ENCODE peak calls at places on chromosome 20, in six cellular contexts. N is GM12892, L is suprapubic skin, A is HepG2, B is NB4, V is esophagus muscularis mucosa. Z is an unnamed sample.

GRCh38 chr20:25669826-25670422 is 26.7 kb downstream of the ZNF337 start:
- DNase-seq in N (no peak), L (no peak), A (peak), B (peak), V (peak), Z (no peak)

GRCh38 chr20:64077876-64078551 is 1.3 kb downstream of the RGS19 start:
- DNase-seq in N (no peak), L (no peak), A (no peak), B (peak), V (no peak), Z (no peak)

GRCh38 chr20:38173237-38174156 is 8.4 kb upstream of the TGM2 start:
- DNase-seq in N (no peak), L (no peak), A (peak), B (peak), V (no peak), Z (peak)

GRCh38 chr20:58464838-58465237 is 50.4 kb downstream of the APCDD1L start:
- DNase-seq in N (no peak), L (no peak), A (no peak), B (no peak), V (no peak), Z (no peak)

GRCh38 chr20:7496394-7497111 is 443.7 kb downstream of the HAO1 start:
- DNase-seq in N (no peak), L (no peak), A (no peak), B (no peak), V (no peak), Z (no peak)

GRCh38 chr20:9241232-9241692 is 172.4 kb downstream of the PLCB4 start:
- DNase-seq in N (no peak), L (no peak), A (no peak), B (no peak), V (no peak), Z (peak)

GRCh38 chr20:35773154-35773751 is 1.4 kb downstream of the PHF20 start:
- DNase-seq in N (no peak), L (no peak), A (no peak), B (peak), V (no peak), Z (no peak)

GRCh38 chr20:47568019-47568418 is 66.3 kb downstream of the NCOA3 start:
- DNase-seq in N (no peak), L (no peak), A (peak), B (no peak), V (no peak), Z (peak)

GRCh38 chr20:13492001-13492480 is 146.7 kb downstream of the TASP1 start:
- DNase-seq in N (no peak), L (peak), A (no peak), B (no peak), V (no peak), Z (no peak)

GRCh38 chr20:47031028-47031427 is 136.4 kb downstream of the EYA2 start:
- DNase-seq in N (no peak), L (no peak), A (no peak), B (no peak), V (no peak), Z (no peak)

GRCh38 chr20:36482044-36482473 is 59.3 kb upstream of the MYL9 start:
- DNase-seq in N (no peak), L (peak), A (no peak), B (no peak), V (no peak), Z (no peak)

GRCh38 chr20:32589256-32589655 is 4.1 kb upstream of the NOL4L start:
- DNase-seq in N (no peak), L (no peak), A (no peak), B (no peak), V (no peak), Z (peak)

GRCh38 chr20:15320941-15321340 is 983.5 kb upstream of the FLRT3 start:
- DNase-seq in N (no peak), L (no peak), A (no peak), B (no peak), V (no peak), Z (no peak)

GRCh38 chr20:38434310-38434741 is 802 bp downstream of the SNHG17 start:
- DNase-seq in N (no peak), L (no peak), A (no peak), B (peak), V (no peak), Z (no peak)

GRCh38 chr20:39146394-39146793 is 184.2 kb downstream of the DHX35 start:
- DNase-seq in N (no peak), L (no peak), A (no peak), B (no peak), V (no peak), Z (no peak)

GRCh38 chr20:18174906-18175683 is 37.4 kb downstream of the KAT14 start:
- DNase-seq in N (no peak), L (no peak), A (no peak), B (no peak), V (no peak), Z (no peak)

GRCh38 chr20:30985386-30985785 is 272.1 kb upstream of the DEFB115 start:
- DNase-seq in N (no peak), L (no peak), A (no peak), B (no peak), V (no peak), Z (no peak)

GRCh38 chr20:61053487-61054277 is 198.4 kb upstream of the CDH4 start:
- DNase-seq in N (no peak), L (peak), A (no peak), B (no peak), V (no peak), Z (no peak)

GRCh38 chr20:62644044-62644795 is 1.9 kb downstream of the SLCO4A1 start:
- DNase-seq in N (no peak), L (no peak), A (no peak), B (no peak), V (no peak), Z (no peak)

GRCh38 chr20:62643521-62644043 is 1.3 kb downstream of the SLCO4A1 start:
- DNase-seq in N (no peak), L (no peak), A (no peak), B (no peak), V (no peak), Z (no peak)

GRCh38 chr20:62640870-62641748 is 1.2 kb upstream of the SLCO4A1 start:
- DNase-seq in N (no peak), L (no peak), A (no peak), B (peak), V (no peak), Z (no peak)

GRCh38 chr20:62642666-62643520 is 590 bp downstream of the SLCO4A1 start:
- DNase-seq in N (peak), L (no peak), A (no peak), B (peak), V (no peak), Z (no peak)

GRCh38 chr20:62641749-62642665 is at the start of gene SLCO4A1:
- DNase-seq in N (peak), L (no peak), A (peak), B (peak), V (no peak), Z (peak)
- TF ChIP-seq POLR2A in N (peak), L (peak), A (peak), B (peak), V (peak), Z (peak)

GRCh38 chr20:50416930-50417329 is 93.3 kb upstream of the PTPN1 start:
- DNase-seq in N (no peak), L (no peak), A (no peak), B (no peak), V (no peak), Z (no peak)

GRCh38 chr20:50415031-50415515 is 95.1 kb upstream of the PTPN1 start:
- DNase-seq in N (no peak), L (no peak), A (no peak), B (no peak), V (no peak), Z (no peak)

GRCh38 chr20:50416269-50416863 is 93.8 kb upstream of the PTPN1 start:
- DNase-seq in N (no peak), L (no peak), A (no peak), B (no peak), V (no peak), Z (no peak)

GRCh38 chr20:50417484-50418235 is 92.5 kb upstream of the PTPN1 start:
- DNase-seq in N (no peak), L (no peak), A (peak), B (no peak), V (no peak), Z (no peak)

DNA sequence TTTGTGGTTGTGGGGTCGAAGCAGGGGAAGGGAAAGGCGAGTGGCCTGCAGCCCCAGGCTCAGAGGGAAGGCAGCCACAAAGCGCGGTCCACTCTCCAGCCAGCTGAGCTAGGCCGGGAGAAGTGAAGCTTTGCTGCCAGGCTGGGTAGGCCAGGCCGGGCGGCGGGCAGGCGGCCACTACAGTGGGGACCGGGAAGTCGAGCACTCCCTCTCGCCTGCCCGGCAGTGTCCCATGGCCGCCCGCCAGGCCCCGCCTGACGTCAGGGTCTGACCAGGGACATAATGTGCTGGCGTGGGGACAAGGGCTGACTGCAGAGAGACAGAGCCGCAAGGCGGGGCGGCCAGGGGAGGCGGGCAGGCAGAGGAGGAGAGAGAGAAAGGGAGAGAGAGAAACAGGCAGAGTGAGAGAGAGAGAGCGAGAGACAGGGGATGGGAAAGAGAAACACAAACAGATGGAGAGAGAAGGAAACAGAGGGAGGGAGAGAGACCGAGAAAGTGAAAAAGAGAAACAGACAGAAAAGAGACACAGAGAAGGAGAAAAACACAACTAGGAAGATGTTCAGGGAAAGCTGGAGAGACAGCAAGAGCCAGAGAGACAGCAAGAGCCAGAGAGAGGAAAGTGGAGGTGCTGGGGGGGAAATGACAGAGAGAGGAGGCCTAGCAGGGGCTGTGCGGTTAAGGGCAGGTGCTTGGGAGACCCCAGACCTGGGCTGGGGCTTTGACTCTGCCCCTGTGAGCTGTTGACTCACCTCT is 94.5 kb upstream of the PTPN1 start:
- DNase-seq in N (no peak), L (peak), A (peak), B (no peak), V (peak), Z (peak)
- TF ChIP-seq POLR2A in N (no peak), L (peak), A (peak), B (no peak), V (no peak), Z (no peak)

DNA sequence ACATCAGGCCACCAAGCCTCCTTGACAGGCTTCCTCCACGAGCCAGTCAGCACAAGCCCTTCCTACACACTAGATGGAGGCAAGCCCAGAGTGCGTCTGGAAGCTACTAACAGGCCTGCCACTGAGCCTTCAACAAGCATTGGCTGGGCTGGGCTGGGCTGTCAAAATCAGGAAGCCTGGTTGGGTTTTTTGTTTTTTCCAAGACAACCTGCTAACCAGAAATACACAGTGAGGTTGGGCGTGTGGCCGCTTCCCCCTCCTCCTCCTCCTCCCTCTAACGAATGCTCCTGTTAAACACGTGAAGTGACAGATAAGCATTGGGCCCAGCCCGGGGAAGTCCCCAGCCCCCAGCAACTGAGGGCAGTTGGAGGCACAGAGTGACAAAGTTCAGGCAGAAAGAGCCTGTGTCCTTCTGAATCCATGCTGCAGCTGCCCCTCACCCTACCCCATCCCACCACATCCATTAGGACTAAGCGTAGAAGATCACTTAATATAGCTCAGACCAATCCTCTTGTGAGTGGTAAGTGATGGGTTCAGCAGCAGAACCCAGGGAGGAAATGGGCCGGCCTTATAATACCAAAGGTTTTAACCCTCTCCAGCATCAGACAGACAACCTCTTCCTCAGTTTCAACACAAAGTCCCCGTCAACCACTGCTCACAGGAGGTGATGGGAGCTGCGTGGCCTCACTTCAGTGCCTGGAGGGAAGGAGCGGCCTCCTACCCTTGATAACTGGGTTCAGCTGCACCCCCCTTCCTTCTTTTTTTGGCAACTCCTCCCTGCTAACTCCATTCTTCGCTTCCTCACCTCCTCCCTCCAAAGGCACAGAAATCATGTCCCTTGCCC is 1.1 kb downstream of the NFATC2 start:
- DNase-seq in N (no peak), L (peak), A (peak), B (peak), V (peak), Z (no peak)
- TF ChIP-seq POLR2A in N (no peak), L (no peak), A (peak), B (peak), V (no peak), Z (no peak)

DNA sequence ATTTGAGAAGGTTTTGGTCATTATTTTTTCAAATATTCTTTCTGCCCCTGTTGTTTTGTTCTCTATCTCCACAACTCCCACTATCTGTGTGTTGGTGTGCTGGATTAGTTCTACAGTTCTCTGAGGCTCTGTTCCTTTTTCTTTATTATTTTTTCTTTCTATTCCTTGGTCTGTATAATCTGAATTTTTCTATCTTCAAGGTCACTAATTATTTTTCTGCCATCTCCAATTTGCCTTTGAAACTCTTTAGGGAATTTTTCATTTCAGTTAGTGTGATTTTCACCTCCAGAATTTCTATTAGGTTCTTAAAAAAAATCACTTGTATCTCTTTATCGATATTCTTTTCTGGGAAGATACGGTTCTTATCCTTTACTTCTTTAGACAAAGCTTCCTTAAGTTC is 82.1 kb upstream of the GGTLC1 start:
- DNase-seq in N (no peak), L (no peak), A (no peak), B (no peak), V (no peak), Z (no peak)
- TF ChIP-seq POLR2A in N (no peak), L (no peak), A (no peak), B (no peak), V (no peak), Z (no peak)